ENCODE peak calls at places on chromosomes 3 and 15, in five cellular contexts. C is naive thymus-derived CD4-positive, alpha-beta T cell; A is RWPE1; D is stimulated activated CD4-positive, alpha-beta T cell treated with anti-CD3 and anti-CD28 coated beads, Interleukin-4, amount 100 ng/mL, for 24 hours; Y is MCF 10A. M is an unnamed sample.

GRCh38 chr3:144773344-144773743 is 801.7 kb downstream of the DIPK2A start:
- DNase-seq in Y (no peak), C (no peak), A (no peak), D (no peak), M (no peak)

GRCh38 chr3:48013288-48013980 is 2.8 kb downstream of the MAP4 start:
- DNase-seq in Y (peak), C (no peak), D (no peak), A (peak), M (no peak)

GRCh38 chr3:126127452-126127851 is 43.5 kb upstream of the SLC41A3 start:
- DNase-seq in A (no peak), C (no peak), D (no peak), Y (no peak), M (no peak)

GRCh38 chr15:44798815-44799214 is 62.5 kb downstream of the TRIM69 start:
- DNase-seq in Y (peak), C (no peak), A (peak), D (no peak), M (no peak)

GRCh38 chr15:66599536-66600239 is 33.9 kb upstream of the LCTL start:
- DNase-seq in Y (no peak), C (no peak), A (no peak), D (no peak), M (no peak)

GRCh38 chr3:111012388-111013248 is 59.0 kb upstream of the NECTIN3 start:
- DNase-seq in Y (peak), C (no peak), A (no peak), D (no peak), M (no peak)

GRCh38 chr3:21995079-21995607 is 244.1 kb upstream of the ZNF385D start:
- DNase-seq in Y (no peak), D (no peak), A (no peak), C (no peak), M (no peak)

GRCh38 chr15:57772223-57772957 is 65.9 kb downstream of the POLR2M start:
- DNase-seq in Y (peak), A (peak), C (no peak), D (no peak), M (no peak)

GRCh38 chr15:68298882-68299381 is 21.4 kb downstream of the FEM1B start:
- DNase-seq in D (peak), A (no peak), C (no peak), Y (no peak), M (peak)

GRCh38 chr3:186599142-186599784 is 13.6 kb upstream of the AHSG start:
- DNase-seq in Y (no peak), C (no peak), D (no peak), A (no peak), M (no peak)

GRCh38 chr15:89781055-89781454 is 4.9 kb downstream of the MESP2 start:
- DNase-seq in C (no peak), Y (peak), A (peak), D (no peak), M (no peak)